ENCODE peak calls at places on chromosomes 12 and 14, in nine cellular contexts. I is neural crest cell, Y is testis, P is gastrocnemius medialis, N is AG10803, Q is GM06990, B is brain microvascular endothelial cell, Z is body of pancreas, D is endothelial cell of umbilical vein. K is an unnamed sample.

GRCh38 chr12:40164034-40164433 is 58.2 kb upstream of the SLC2A13 start:
- DNase-seq in I (no peak), Y (no peak), P (no peak), N (no peak), Q (no peak), B (no peak), Z (no peak), D (no peak), K (no peak)

GRCh38 chr14:61891810-61892209 is 129.6 kb downstream of the SNAPC1 start:
- DNase-seq in I (no peak), Y (no peak), P (no peak), N (no peak), Q (no peak), B (no peak), Z (no peak), D (no peak), K (no peak)

GRCh38 chr14:57375156-57375555 is 15.2 kb upstream of the NAA30 start:
- DNase-seq in I (no peak), Y (no peak), P (no peak), N (no peak), Q (no peak), B (no peak), Z (no peak), D (no peak), K (no peak)

GRCh38 chr14:37585971-37586759 is 8.9 kb downstream of the FOXA1 start:
- DNase-seq in I (no peak), Y (no peak), P (no peak), N (no peak), Q (no peak), B (no peak), Z (no peak), D (no peak), K (no peak)

GRCh38 chr14:56555921-56556570 is 23.6 kb upstream of the TMEM260 start:
- DNase-seq in I (no peak), Y (no peak), P (no peak), N (peak), Q (no peak), B (no peak), Z (no peak), D (peak), K (peak)

GRCh38 chr14:70780396-70781075 is 28.8 kb downstream of the MAP3K9 start:
- DNase-seq in I (no peak), Y (peak), P (no peak), N (no peak), Q (peak), B (no peak), Z (no peak), D (no peak), K (no peak)

GRCh38 chr14:102931580-102932285 is 9.3 kb downstream of the AMN start:
- DNase-seq in I (no peak), Y (no peak), P (no peak), N (no peak), Q (no peak), B (no peak), Z (no peak), D (no peak), K (no peak)

GRCh38 chr12:102948941-102949352 is 8.5 kb upstream of the ASCL1 start:
- DNase-seq in I (peak), Y (peak), P (no peak), N (peak), Q (no peak), B (peak), Z (peak), D (peak), K (peak)

GRCh38 chr12:19801941-19802340 is 362.6 kb downstream of the AEBP2 start:
- DNase-seq in I (no peak), Y (no peak), P (no peak), N (no peak), Q (no peak), B (no peak), Z (no peak), D (no peak), K (no peak)

GRCh38 chr14:46054526-46054925 is 597.1 kb downstream of the RPL10L start:
- DNase-seq in I (no peak), Y (no peak), P (no peak), N (peak), Q (no peak), B (peak), Z (no peak), D (peak), K (no peak)

GRCh38 chr12:113056631-113057488 is at the start of gene DTX1:
- DNase-seq in I (no peak), Y (peak), P (no peak), N (no peak), Q (no peak), B (no peak), Z (peak), D (no peak), K (no peak)

GRCh38 chr12:31267966-31268365 is 58.0 kb downstream of the SINHCAF start:
- DNase-seq in I (no peak), Y (no peak), P (no peak), N (peak), Q (no peak), B (no peak), Z (no peak), D (no peak), K (no peak)

GRCh38 chr14:52961060-52961639 is 10.3 kb upstream of the FERMT2 start:
- DNase-seq in I (no peak), Y (peak), P (peak), N (peak), Q (peak), B (peak), Z (peak), D (peak), K (no peak)

GRCh38 chr12:106309671-106310313 is 7.3 kb downstream of the TCP11L2 start:
- DNase-seq in I (no peak), Y (no peak), P (peak), N (peak), Q (no peak), B (peak), Z (no peak), D (no peak), K (no peak)

GRCh38 chr14:42192659-42193425 is 586.2 kb downstream of the LRFN5 start:
- DNase-seq in I (no peak), Y (no peak), P (no peak), N (peak), Q (no peak), B (peak), Z (no peak), D (peak), K (peak)

GRCh38 chr14:33465952-33466700 is 484.7 kb downstream of the EGLN3 start:
- DNase-seq in I (no peak), Y (no peak), P (no peak), N (no peak), Q (no peak), B (no peak), Z (no peak), D (no peak), K (no peak)

GRCh38 chr14:24377660-24378059 is 9.7 kb downstream of the NFATC4 start:
- DNase-seq in I (no peak), Y (no peak), P (no peak), N (no peak), Q (no peak), B (no peak), Z (no peak), D (no peak), K (no peak)

GRCh38 chr14:101595887-101596721 is 34.8 kb downstream of the DIO3 start:
- DNase-seq in I (no peak), Y (no peak), P (no peak), N (no peak), Q (no peak), B (no peak), Z (no peak), D (no peak), K (no peak)

GRCh38 chr12:96985515-96986362 is 78.7 kb downstream of the NEDD1 start:
- DNase-seq in I (no peak), Y (peak), P (no peak), N (no peak), Q (peak), B (no peak), Z (peak), D (peak), K (no peak)

GRCh38 chr12:71469235-71469873 is 29.8 kb downstream of the LGR5 start:
- DNase-seq in I (no peak), Y (no peak), P (no peak), N (peak), Q (no peak), B (peak), Z (no peak), D (no peak), K (no peak)

GRCh38 chr14:64208261-64208660 is 85.9 kb downstream of the ESR2 start:
- DNase-seq in I (no peak), Y (no peak), P (no peak), N (no peak), Q (no peak), B (no peak), Z (no peak), D (no peak), K (no peak)
- TF ChIP-seq CTCF in I (no peak), Y (no peak), P (no peak), N (no peak), Q (no peak), B (no peak), Z (no peak), D (no peak), K (no peak)

DNA sequence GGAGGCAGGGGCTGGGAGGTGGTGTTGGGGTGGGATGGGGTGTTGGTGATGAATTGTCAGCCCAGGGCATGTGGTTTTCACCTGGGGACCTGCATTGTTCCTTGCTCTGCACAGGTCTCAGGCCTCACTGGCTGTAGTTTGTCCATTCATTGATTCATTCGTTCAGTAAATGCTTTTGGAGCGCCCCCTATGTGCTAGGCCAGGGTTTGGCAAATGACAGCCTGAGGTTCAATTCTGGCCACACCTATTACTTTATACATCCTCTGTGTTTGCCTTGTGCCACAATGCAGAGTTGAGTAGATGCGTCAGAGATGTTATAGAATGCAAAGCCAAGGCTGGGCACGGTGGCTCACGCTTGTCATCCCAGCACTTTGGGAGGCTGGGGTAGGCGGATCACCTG is 4.7 kb downstream of the ADCK1 start:
- DNase-seq in I (no peak), Y (peak), P (no peak), N (no peak), Q (no peak), B (no peak), Z (no peak), D (peak), K (no peak)
- TF ChIP-seq CTCF in I (peak), Y (peak), P (no peak), N (peak), Q (peak), B (peak), Z (no peak), D (peak), K (peak)

GRCh38 chr14:75959031-75959430 is 22.8 kb downstream of the TGFB3 start:
- DNase-seq in I (no peak), Y (no peak), P (no peak), N (no peak), Q (no peak), B (no peak), Z (no peak), D (no peak), K (no peak)
- TF ChIP-seq CTCF in I (no peak), Y (no peak), P (no peak), N (no peak), Q (no peak), B (no peak), Z (no peak), D (no peak), K (no peak)

DNA sequence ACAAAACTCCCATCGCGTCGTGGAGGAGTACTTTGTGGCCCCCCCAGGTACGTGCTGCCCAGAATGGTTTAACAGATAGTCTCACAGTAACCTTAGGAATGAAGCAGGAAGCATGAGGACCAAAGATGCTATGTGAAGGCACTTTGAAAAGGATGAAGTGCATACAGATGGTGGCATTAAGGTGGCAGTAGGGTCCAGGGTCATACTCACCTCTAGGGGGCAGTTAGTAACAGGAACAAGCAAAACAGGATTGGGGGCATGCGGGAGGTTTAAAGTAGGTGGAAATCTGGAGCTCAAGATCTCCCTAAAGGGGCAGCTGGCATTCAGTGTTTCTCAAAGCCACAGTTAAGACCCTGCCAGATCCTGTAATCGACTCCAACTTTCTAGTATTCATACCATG is 10.9 kb downstream of the GATC start:
- DNase-seq in I (no peak), Y (no peak), P (no peak), N (no peak), Q (no peak), B (no peak), Z (no peak), D (no peak), K (no peak)
- TF ChIP-seq CTCF in I (peak), Y (no peak), P (no peak), N (peak), Q (peak), B (peak), Z (no peak), D (peak), K (peak)

DNA sequence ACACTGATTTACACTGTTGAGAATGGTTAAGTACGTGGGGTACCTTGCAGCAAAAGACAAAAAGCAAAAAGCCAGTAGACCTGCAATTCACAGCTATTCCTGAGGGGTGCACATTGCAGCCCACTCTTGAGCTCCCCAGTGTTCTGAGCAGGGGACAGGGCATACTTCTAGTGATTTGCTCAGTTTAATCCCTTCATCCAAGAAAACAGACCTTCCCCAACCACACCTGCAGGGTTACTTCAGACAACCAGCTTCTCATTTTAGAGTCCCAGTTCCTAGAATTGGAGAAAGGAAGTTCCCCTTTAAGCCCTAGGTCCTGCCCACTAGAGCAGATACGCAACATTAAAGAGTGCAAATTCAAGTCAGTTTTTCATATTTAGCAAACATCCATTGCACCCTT is 3.6 kb upstream of the WSB2 start:
- DNase-seq in I (no peak), Y (no peak), P (no peak), N (no peak), Q (no peak), B (no peak), Z (no peak), D (peak), K (no peak)
- TF ChIP-seq CTCF in I (peak), Y (peak), P (no peak), N (peak), Q (peak), B (peak), Z (no peak), D (peak), K (no peak)

DNA sequence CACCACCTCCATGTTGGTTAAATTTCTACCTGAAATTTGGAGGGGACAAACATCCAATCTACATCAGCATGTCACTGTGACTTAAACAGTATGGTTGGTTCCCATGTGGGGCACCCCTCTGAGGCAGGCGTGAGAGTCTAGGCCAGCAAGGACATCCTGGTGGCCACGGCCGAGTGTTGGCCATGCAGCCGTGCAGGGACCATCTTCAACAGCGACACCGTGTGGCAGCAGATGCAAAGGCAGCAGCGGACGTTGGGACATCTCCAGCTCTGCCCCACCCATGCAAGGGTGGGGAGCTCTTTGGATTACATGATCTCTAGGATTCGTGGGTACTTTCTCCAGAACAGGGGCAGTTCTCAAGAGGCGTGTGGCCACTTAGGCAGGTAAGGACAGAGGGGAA is 49.8 kb downstream of the NOC4L start:
- DNase-seq in I (no peak), Y (no peak), P (no peak), N (no peak), Q (no peak), B (no peak), Z (no peak), D (no peak), K (no peak)
- TF ChIP-seq CTCF in I (peak), Y (no peak), P (no peak), N (peak), Q (no peak), B (peak), Z (no peak), D (peak), K (no peak)

DNA sequence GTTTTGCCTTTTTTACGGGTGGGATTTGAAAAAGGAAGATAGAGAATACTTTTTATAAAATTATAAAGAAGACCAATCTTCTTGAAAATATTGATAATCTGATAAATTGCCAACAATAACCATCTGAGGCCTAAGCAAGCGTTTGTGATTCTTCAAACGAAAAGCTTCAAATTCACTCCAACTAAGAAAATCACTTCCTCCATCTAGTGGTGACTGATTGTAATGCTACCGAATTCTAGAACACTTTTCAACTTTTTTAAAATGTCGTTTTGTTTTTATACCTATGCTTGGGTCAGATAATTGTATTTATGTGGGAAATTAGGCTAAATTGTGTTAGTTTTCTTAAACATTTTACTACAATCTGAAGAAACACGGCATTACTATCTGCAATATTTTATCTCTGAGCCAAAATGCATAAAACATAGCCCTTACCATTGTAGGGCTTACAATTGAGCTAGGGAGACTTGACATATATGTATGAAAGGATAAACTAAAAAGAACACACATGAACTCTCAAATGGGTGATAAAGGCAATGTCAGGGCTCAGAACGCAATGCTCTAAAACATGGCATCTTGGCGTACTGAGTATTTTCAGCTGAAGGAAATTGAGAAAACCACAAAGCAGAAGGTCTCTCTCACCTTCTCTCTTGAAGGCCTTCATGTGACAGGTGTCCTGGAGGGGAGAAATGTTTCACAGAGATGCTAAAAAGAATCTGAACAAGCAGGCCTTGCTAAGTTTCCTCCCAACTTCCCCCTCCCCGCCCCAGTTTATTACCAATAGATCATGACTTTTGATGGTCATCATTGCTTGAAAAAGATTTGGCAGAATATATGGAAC is 36.8 kb upstream of the G2E3 start:
- DNase-seq in I (no peak), Y (no peak), P (no peak), N (peak), Q (peak), B (no peak), Z (no peak), D (peak), K (peak)
- TF ChIP-seq CTCF in I (peak), Y (peak), P (peak), N (peak), Q (peak), B (peak), Z (peak), D (peak), K (peak)

DNA sequence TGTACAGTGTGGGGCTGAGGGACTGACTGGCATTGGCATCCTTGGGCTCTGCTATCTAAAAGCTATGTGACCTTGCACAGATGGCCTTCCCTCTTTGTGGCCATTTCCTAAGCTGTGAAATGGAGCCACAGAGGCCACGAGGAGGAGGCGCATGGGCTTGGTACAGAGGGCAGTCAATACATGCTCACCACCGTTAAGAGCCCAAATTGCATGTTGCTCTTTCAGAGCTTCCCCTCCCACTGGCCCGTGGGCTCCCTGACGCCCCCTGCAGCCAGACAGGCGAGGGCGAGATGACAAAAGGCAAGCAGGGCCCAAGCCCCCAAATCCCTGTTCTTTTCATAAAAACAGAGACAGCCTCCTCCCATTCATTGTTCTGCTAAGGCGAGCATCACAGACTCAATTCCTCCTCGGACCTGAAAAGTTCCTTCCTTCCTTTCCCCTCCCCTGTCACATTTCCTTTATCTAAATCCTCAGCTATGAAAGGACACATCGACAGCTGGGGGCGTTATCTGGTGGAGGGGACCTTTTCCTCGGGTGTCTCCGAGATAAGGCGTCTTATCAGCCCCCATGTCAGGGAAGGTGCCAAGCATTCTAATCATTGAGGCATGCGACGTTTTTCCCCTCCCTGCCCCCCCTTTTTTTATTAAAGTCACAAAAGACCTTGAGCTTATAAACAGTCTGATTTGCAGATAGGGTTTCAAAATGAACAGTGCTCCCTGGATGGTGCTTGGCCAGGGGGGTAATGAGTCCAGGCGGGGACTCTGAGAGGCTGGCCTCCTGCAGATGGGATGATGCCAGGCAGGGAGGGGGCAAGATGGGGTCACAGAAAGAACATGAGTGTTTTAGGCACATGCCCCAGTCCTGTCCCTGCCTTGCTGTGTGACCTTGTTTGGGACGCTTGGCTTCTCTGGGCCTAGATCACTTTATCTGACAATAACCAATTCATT is 26.4 kb downstream of the FAM222A start:
- DNase-seq in I (no peak), Y (no peak), P (no peak), N (no peak), Q (no peak), B (no peak), Z (peak), D (no peak), K (no peak)
- TF ChIP-seq CTCF in I (peak), Y (no peak), P (no peak), N (peak), Q (peak), B (peak), Z (no peak), D (peak), K (peak)

GRCh38 chr12:10562306-10562933 is 51.0 kb downstream of the MAGOHB start:
- DNase-seq in I (peak), Y (no peak), P (no peak), N (peak), Q (no peak), B (peak), Z (no peak), D (peak), K (no peak)
- TF ChIP-seq CTCF in I (peak), Y (peak), P (peak), N (peak), Q (peak), B (peak), Z (peak), D (peak), K (peak)

DNA sequence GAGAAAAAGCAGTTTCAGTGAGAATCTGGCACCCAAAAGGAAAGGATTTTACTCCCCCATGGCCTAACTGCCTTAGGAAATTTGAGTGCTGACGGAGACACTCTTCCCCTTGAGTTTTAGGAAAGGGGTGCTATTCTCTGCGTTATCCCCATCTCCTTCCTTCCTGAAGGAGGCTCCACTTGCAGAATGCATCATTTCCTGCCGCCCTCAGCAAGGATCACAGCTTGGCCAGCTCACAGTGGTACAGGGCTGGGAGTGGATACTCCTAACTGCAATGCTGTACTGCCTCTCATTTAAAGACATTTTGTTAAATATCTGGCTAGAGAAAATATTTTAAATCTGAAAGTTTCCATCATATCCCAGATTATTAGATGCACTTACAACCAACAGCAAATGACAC is 33.0 kb downstream of the RDH12 start:
- DNase-seq in I (no peak), Y (no peak), P (no peak), N (peak), Q (no peak), B (no peak), Z (no peak), D (peak), K (no peak)
- TF ChIP-seq CTCF in I (no peak), Y (no peak), P (no peak), N (peak), Q (no peak), B (peak), Z (no peak), D (no peak), K (no peak)